ENCODE peak calls at places on chromosomes 6 and 20, in five cellular contexts. One of them, this sample, is unnamed.

GRCh38 chr20:40776702-40777457 is 87.8 kb upstream of the MAFB start:
- DNase-seq in lung: no peak
- DNase-seq in cardiac muscle cell: no peak
- DNase-seq in CD8-positive, alpha-beta T cell: no peak
- DNase-seq in AG04450: no peak
- DNase-seq in this sample: no peak

GRCh38 chr6:113809818-113810217 is 47.3 kb upstream of the MARCKS start:
- DNase-seq in lung: no peak
- DNase-seq in cardiac muscle cell: no peak
- DNase-seq in CD8-positive, alpha-beta T cell: no peak
- DNase-seq in AG04450: no peak
- DNase-seq in this sample: no peak

GRCh38 chr6:76342611-76343160 is 270.2 kb upstream of the IMPG1 start:
- DNase-seq in lung: no peak
- DNase-seq in cardiac muscle cell: no peak
- DNase-seq in CD8-positive, alpha-beta T cell: no peak
- DNase-seq in AG04450: no peak
- DNase-seq in this sample: no peak

GRCh38 chr20:35981969-35982368 is 13.6 kb downstream of the CNBD2 start:
- DNase-seq in lung: no peak
- DNase-seq in cardiac muscle cell: no peak
- DNase-seq in CD8-positive, alpha-beta T cell: no peak
- DNase-seq in AG04450: no peak
- DNase-seq in this sample: no peak

GRCh38 chr6:107116328-107116892 is 1.1 kb upstream of the BEND3 start:
- DNase-seq in lung: peak
- DNase-seq in cardiac muscle cell: peak
- DNase-seq in CD8-positive, alpha-beta T cell: peak
- DNase-seq in AG04450: no peak
- DNase-seq in this sample: no peak

GRCh38 chr6:72674842-72675241 is 53.0 kb downstream of the KCNQ5 start:
- DNase-seq in lung: no peak
- DNase-seq in cardiac muscle cell: no peak
- DNase-seq in CD8-positive, alpha-beta T cell: no peak
- DNase-seq in AG04450: no peak
- DNase-seq in this sample: no peak

GRCh38 chr6:26555505-26556262 is 17.5 kb downstream of the HMGN4 start:
- DNase-seq in lung: no peak
- DNase-seq in cardiac muscle cell: peak
- DNase-seq in CD8-positive, alpha-beta T cell: no peak
- DNase-seq in AG04450: no peak
- DNase-seq in this sample: no peak

GRCh38 chr6:1622220-1622841 is 12.6 kb downstream of the FOXC1 start:
- DNase-seq in lung: no peak
- DNase-seq in cardiac muscle cell: no peak
- DNase-seq in CD8-positive, alpha-beta T cell: no peak
- DNase-seq in AG04450: no peak
- DNase-seq in this sample: no peak

GRCh38 chr20:38880952-38881735 is 45.1 kb upstream of the FAM83D start:
- DNase-seq in lung: no peak
- DNase-seq in cardiac muscle cell: no peak
- DNase-seq in CD8-positive, alpha-beta T cell: no peak
- DNase-seq in AG04450: no peak
- DNase-seq in this sample: no peak

GRCh38 chr6:89133981-89134380 is 11.9 kb upstream of the PM20D2 start:
- DNase-seq in lung: peak
- DNase-seq in cardiac muscle cell: no peak
- DNase-seq in CD8-positive, alpha-beta T cell: no peak
- DNase-seq in AG04450: no peak
- DNase-seq in this sample: no peak

GRCh38 chr6:45663181-45664180 is 285.7 kb upstream of the SUPT3H start:
- DNase-seq in lung: no peak
- DNase-seq in cardiac muscle cell: peak
- DNase-seq in CD8-positive, alpha-beta T cell: peak
- DNase-seq in AG04450: no peak
- DNase-seq in this sample: no peak

GRCh38 chr6:48325701-48326100 is 214.7 kb upstream of the PTCHD4 start:
- DNase-seq in lung: no peak
- DNase-seq in cardiac muscle cell: peak
- DNase-seq in CD8-positive, alpha-beta T cell: no peak
- DNase-seq in AG04450: no peak
- DNase-seq in this sample: no peak

GRCh38 chr20:53883098-53883762 is 187.2 kb downstream of the BCAS1 start:
- DNase-seq in lung: no peak
- DNase-seq in cardiac muscle cell: no peak
- DNase-seq in CD8-positive, alpha-beta T cell: no peak
- DNase-seq in AG04450: no peak
- DNase-seq in this sample: no peak

GRCh38 chr20:8129211-8129986 is 2.7 kb upstream of the PLCB1 start:
- DNase-seq in lung: no peak
- DNase-seq in cardiac muscle cell: peak
- DNase-seq in CD8-positive, alpha-beta T cell: no peak
- DNase-seq in AG04450: peak
- DNase-seq in this sample: no peak

GRCh38 chr6:2531426-2532208 is 219.1 kb downstream of the MYLK4 start:
- DNase-seq in lung: no peak
- DNase-seq in cardiac muscle cell: peak
- DNase-seq in CD8-positive, alpha-beta T cell: no peak
- DNase-seq in AG04450: peak
- DNase-seq in this sample: peak

DNA sequence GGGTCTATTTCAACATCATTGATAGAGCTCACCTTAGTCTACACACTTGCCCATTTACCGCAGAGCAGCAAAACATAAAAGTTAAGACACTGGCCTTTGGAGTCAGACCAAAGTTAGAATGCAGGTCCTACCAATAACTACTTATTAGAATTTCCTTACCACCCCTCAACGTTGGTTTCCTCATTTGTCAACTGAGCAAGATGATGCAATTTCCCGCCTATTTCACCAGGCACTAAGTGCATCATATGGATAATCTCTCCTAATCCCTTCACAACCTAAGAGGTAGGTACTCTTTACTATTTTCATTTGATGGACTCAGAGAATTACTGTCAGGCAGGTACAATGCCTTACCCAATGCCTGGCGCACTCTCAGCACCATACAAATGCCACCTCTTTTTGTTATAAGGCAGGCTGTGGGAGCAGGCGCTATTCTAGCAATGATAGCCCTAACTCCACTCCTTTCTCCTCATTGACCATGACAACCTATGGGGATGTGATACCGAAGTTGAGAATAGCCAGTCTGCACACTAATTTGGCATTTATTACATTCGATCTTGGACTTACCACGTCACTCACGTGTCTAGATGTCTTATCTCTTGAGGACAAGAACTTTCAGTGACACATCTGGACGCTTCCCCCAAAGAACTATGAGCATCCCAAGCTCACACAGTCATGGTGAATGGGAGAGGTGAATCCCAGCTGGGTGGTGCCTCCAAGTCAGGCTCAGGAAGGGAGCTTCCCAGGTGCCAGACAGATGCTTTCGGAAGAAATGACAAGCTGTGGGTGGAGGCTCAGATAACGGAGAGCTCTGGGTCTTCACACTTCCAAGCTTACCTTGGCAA is 128.1 kb upstream of the STMND1 start:
- DNase-seq in lung: no peak
- DNase-seq in cardiac muscle cell: no peak
- DNase-seq in CD8-positive, alpha-beta T cell: no peak
- DNase-seq in AG04450: no peak
- DNase-seq in this sample: no peak
- TF ChIP-seq CTCF in lung: no peak
- TF ChIP-seq CTCF in cardiac muscle cell: no peak
- TF ChIP-seq CTCF in CD8-positive, alpha-beta T cell: no peak
- TF ChIP-seq CTCF in AG04450: no peak
- TF ChIP-seq CTCF in this sample: no peak

DNA sequence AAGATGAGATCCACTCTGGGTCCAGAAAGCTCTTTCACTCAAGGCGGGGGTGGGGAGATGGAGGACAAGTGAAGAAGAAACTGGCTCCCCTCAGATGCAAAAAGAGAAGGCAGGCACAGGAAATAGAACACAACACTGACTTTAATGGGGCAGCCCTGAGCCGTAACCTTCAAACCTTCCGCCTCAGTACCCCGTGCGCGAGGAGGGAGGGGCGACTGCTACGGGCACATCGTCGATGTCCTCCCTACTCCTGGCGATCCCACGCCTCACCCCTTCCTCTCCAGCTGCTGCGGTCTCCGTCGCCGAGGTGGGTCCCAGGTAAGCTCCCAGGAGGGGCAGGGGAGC is 3.9 kb downstream of the SPEF1 start:
- DNase-seq in lung: no peak
- DNase-seq in cardiac muscle cell: no peak
- DNase-seq in CD8-positive, alpha-beta T cell: no peak
- DNase-seq in AG04450: no peak
- DNase-seq in this sample: no peak
- H3K4me3 ChIP-seq in lung: peak
- H3K4me3 ChIP-seq in cardiac muscle cell: peak
- H3K4me3 ChIP-seq in CD8-positive, alpha-beta T cell: peak
- H3K4me3 ChIP-seq in AG04450: peak
- H3K4me3 ChIP-seq in this sample: peak

GRCh38 chr6:37314117-37314802 is 39.5 kb upstream of the RNF8 start:
- DNase-seq in lung: no peak
- DNase-seq in cardiac muscle cell: no peak
- DNase-seq in CD8-positive, alpha-beta T cell: no peak
- DNase-seq in AG04450: no peak
- DNase-seq in this sample: no peak

GRCh38 chr6:37313698-37314097 is 40.1 kb upstream of the RNF8 start:
- DNase-seq in lung: no peak
- DNase-seq in cardiac muscle cell: no peak
- DNase-seq in CD8-positive, alpha-beta T cell: no peak
- DNase-seq in AG04450: no peak
- DNase-seq in this sample: no peak

GRCh38 chr6:37317312-37318038 is 36.3 kb upstream of the RNF8 start:
- DNase-seq in lung: no peak
- DNase-seq in cardiac muscle cell: no peak
- DNase-seq in CD8-positive, alpha-beta T cell: no peak
- DNase-seq in AG04450: no peak
- DNase-seq in this sample: no peak

GRCh38 chr6:37316071-37316470 is 37.7 kb upstream of the RNF8 start:
- DNase-seq in lung: no peak
- DNase-seq in cardiac muscle cell: no peak
- DNase-seq in CD8-positive, alpha-beta T cell: no peak
- DNase-seq in AG04450: no peak
- DNase-seq in this sample: no peak

GRCh38 chr6:37314803-37315515 is 38.8 kb upstream of the RNF8 start:
- DNase-seq in lung: no peak
- DNase-seq in cardiac muscle cell: peak
- DNase-seq in CD8-positive, alpha-beta T cell: no peak
- DNase-seq in AG04450: no peak
- DNase-seq in this sample: no peak
- TF ChIP-seq CTCF in lung: no peak
- TF ChIP-seq CTCF in cardiac muscle cell: peak
- TF ChIP-seq CTCF in CD8-positive, alpha-beta T cell: no peak
- TF ChIP-seq CTCF in AG04450: peak
- TF ChIP-seq CTCF in this sample: peak

GRCh38 chr6:140540743-140541142 is 1166.3 kb upstream of the CITED2 start:
- DNase-seq in lung: no peak
- DNase-seq in cardiac muscle cell: no peak
- DNase-seq in CD8-positive, alpha-beta T cell: no peak
- DNase-seq in AG04450: no peak
- DNase-seq in this sample: no peak
- H3K4me3 ChIP-seq in lung: no peak
- H3K4me3 ChIP-seq in cardiac muscle cell: no peak
- H3K4me3 ChIP-seq in CD8-positive, alpha-beta T cell: no peak
- H3K4me3 ChIP-seq in AG04450: no peak
- H3K4me3 ChIP-seq in this sample: no peak

DNA sequence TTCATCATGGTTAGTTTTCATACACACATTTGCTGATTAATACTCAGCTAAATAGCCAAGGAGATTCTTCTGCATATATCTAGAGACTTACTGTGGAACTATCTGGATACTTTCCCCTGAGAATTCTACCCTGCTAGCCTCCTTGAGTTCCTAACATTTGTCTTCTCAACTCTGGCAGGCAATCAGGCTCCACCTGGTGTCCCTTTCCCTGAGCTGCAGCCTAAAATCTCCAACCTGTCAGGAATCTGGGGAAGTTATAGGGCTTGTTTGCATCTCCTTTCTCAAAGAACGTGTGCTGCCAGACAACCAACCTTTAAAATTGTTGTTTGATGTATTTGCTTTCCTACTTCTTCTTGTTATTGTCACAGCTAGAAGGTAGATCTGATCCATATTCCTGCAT is 73.4 kb downstream of the FUT9 start:
- DNase-seq in lung: no peak
- DNase-seq in cardiac muscle cell: no peak
- DNase-seq in CD8-positive, alpha-beta T cell: no peak
- DNase-seq in AG04450: no peak
- DNase-seq in this sample: no peak
- TF ChIP-seq CTCF in lung: no peak
- TF ChIP-seq CTCF in cardiac muscle cell: no peak
- TF ChIP-seq CTCF in CD8-positive, alpha-beta T cell: no peak
- TF ChIP-seq CTCF in AG04450: no peak
- TF ChIP-seq CTCF in this sample: no peak

GRCh38 chr6:31587791-31588777 is 2.0 kb downstream of the LST1 start:
- DNase-seq in lung: no peak
- DNase-seq in cardiac muscle cell: no peak
- DNase-seq in CD8-positive, alpha-beta T cell: no peak
- DNase-seq in AG04450: no peak
- DNase-seq in this sample: no peak
- H3K4me3 ChIP-seq in lung: no peak
- H3K4me3 ChIP-seq in cardiac muscle cell: no peak
- H3K4me3 ChIP-seq in CD8-positive, alpha-beta T cell: peak
- H3K4me3 ChIP-seq in AG04450: no peak
- H3K4me3 ChIP-seq in this sample: no peak

GRCh38 chr20:32543570-32544259 is 41.4 kb downstream of the NOL4L start:
- DNase-seq in lung: no peak
- DNase-seq in cardiac muscle cell: no peak
- DNase-seq in CD8-positive, alpha-beta T cell: no peak
- DNase-seq in AG04450: no peak
- DNase-seq in this sample: no peak
- TF ChIP-seq CTCF in lung: no peak
- TF ChIP-seq CTCF in cardiac muscle cell: no peak
- TF ChIP-seq CTCF in CD8-positive, alpha-beta T cell: no peak
- TF ChIP-seq CTCF in AG04450: no peak
- TF ChIP-seq CTCF in this sample: no peak

GRCh38 chr6:139030539-139030938 is 2.0 kb downstream of the ABRACL start:
- DNase-seq in lung: no peak
- DNase-seq in cardiac muscle cell: no peak
- DNase-seq in CD8-positive, alpha-beta T cell: peak
- DNase-seq in AG04450: no peak
- DNase-seq in this sample: no peak
- H3K4me3 ChIP-seq in lung: no peak
- H3K4me3 ChIP-seq in cardiac muscle cell: no peak
- H3K4me3 ChIP-seq in CD8-positive, alpha-beta T cell: peak
- H3K4me3 ChIP-seq in AG04450: no peak
- H3K4me3 ChIP-seq in this sample: no peak

DNA sequence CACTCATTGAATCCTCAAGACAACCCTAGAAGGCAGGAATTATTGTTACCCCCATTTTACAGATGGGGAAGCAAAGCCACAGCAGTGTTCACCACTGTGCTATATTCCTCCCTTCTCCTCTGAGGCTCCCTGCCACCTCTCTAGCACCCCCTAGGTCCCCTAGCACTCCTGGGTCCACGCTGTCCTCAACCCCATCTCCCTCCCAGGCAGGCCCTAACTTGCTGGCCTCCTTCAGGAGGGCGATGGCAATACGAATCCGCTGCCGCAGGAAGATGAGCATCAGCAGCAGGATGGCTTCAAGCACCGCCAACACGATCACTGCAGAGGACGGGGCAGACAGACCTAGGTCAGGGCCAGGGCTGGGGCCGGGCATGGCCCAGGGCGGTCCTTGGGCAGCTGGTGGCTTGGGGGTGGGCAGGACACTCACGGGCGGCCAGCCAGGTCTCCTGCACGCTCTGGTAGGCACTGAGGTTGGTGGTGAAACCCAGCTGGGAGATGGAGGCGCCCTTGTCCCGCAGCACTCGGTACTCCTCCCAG is 7.8 kb upstream of the NEU1 start:
- DNase-seq in lung: no peak
- DNase-seq in cardiac muscle cell: no peak
- DNase-seq in CD8-positive, alpha-beta T cell: no peak
- DNase-seq in AG04450: no peak
- DNase-seq in this sample: no peak
- TF ChIP-seq CTCF in lung: no peak
- TF ChIP-seq CTCF in cardiac muscle cell: no peak
- TF ChIP-seq CTCF in CD8-positive, alpha-beta T cell: no peak
- TF ChIP-seq CTCF in AG04450: no peak
- TF ChIP-seq CTCF in this sample: no peak